ENCODE peak calls at places on chromosomes 7 and 10, in six cellular contexts. One of them, this sample, is unnamed.

GRCh38 chr10:73043766-73044377 is 52.8 kb downstream of the P4HA1 start:
- DNase-seq in H9: no peak
- DNase-seq in H1: no peak
- DNase-seq in IMR-90: no peak
- DNase-seq in mesendoderm: peak; percentile 33
- DNase-seq in trophoblast cell: no peak
- DNase-seq in this sample: no peak

GRCh38 chr10:68876919-68877250 is 24.2 kb upstream of the DDX50 start:
- DNase-seq in H9: no peak
- DNase-seq in H1: no peak
- DNase-seq in IMR-90: no peak
- DNase-seq in mesendoderm: no peak
- DNase-seq in trophoblast cell: no peak
- DNase-seq in this sample: no peak

GRCh38 chr10:101566333-101567164 is 21.5 kb downstream of the POLL start:
- DNase-seq in H9: peak; percentile 60
- DNase-seq in H1: peak; percentile 67
- DNase-seq in IMR-90: peak; percentile 20
- DNase-seq in mesendoderm: peak; percentile 40
- DNase-seq in trophoblast cell: no peak
- DNase-seq in this sample: no peak

GRCh38 chr7:130065500-130066152 is 4.7 kb upstream of the KLHDC10 start:
- DNase-seq in H9: no peak
- DNase-seq in H1: no peak
- DNase-seq in IMR-90: peak; percentile 37
- DNase-seq in mesendoderm: no peak
- DNase-seq in trophoblast cell: no peak
- DNase-seq in this sample: no peak

GRCh38 chr7:18778594-18778993 is 283.0 kb downstream of the HDAC9 start:
- DNase-seq in H9: no peak
- DNase-seq in H1: no peak
- DNase-seq in IMR-90: peak; percentile 63
- DNase-seq in mesendoderm: no peak
- DNase-seq in trophoblast cell: no peak
- DNase-seq in this sample: no peak

GRCh38 chr10:73634397-73634796 is 6.9 kb downstream of the MYOZ1 start:
- DNase-seq in H9: no peak
- DNase-seq in H1: no peak
- DNase-seq in IMR-90: no peak
- DNase-seq in mesendoderm: no peak
- DNase-seq in trophoblast cell: no peak
- DNase-seq in this sample: no peak

GRCh38 chr7:155734445-155734809 is 77.8 kb downstream of the SHH start:
- DNase-seq in H9: no peak
- DNase-seq in H1: no peak
- DNase-seq in IMR-90: no peak
- DNase-seq in mesendoderm: no peak
- DNase-seq in trophoblast cell: no peak
- DNase-seq in this sample: no peak

GRCh38 chr7:95011156-95011928 is 103.9 kb downstream of the PPP1R9A start:
- DNase-seq in H9: no peak
- DNase-seq in H1: no peak
- DNase-seq in IMR-90: peak; percentile 21
- DNase-seq in mesendoderm: no peak
- DNase-seq in trophoblast cell: peak; percentile 13
- DNase-seq in this sample: no peak

GRCh38 chr10:59945590-59945989 is 39.2 kb upstream of the CCDC6 start:
- DNase-seq in H9: no peak
- DNase-seq in H1: no peak
- DNase-seq in IMR-90: no peak
- DNase-seq in mesendoderm: no peak
- DNase-seq in trophoblast cell: no peak
- DNase-seq in this sample: no peak

GRCh38 chr10:29329420-29329819 is 40.5 kb downstream of the LYZL1 start:
- DNase-seq in H9: no peak
- DNase-seq in H1: no peak
- DNase-seq in IMR-90: peak; percentile 20
- DNase-seq in mesendoderm: no peak
- DNase-seq in trophoblast cell: no peak
- DNase-seq in this sample: no peak

GRCh38 chr7:132270517-132270916 is 305.8 kb downstream of the PLXNA4 start:
- DNase-seq in H9: no peak
- DNase-seq in H1: no peak
- DNase-seq in IMR-90: peak; percentile 12
- DNase-seq in mesendoderm: no peak
- DNase-seq in trophoblast cell: no peak
- DNase-seq in this sample: peak; percentile 32

GRCh38 chr10:77983384-77984341 is 45.7 kb downstream of the POLR3A start:
- DNase-seq in H9: no peak
- DNase-seq in H1: no peak
- DNase-seq in IMR-90: peak; percentile 68
- DNase-seq in mesendoderm: no peak
- DNase-seq in trophoblast cell: no peak
- DNase-seq in this sample: no peak

GRCh38 chr10:62451606-62451965 is 77.4 kb downstream of the ZNF365 start:
- DNase-seq in H9: no peak
- DNase-seq in H1: no peak
- DNase-seq in IMR-90: no peak
- DNase-seq in mesendoderm: no peak
- DNase-seq in trophoblast cell: no peak
- DNase-seq in this sample: no peak

GRCh38 chr7:70833726-70834125 is 298.2 kb upstream of the GALNT17 start:
- DNase-seq in H9: no peak
- DNase-seq in H1: no peak
- DNase-seq in IMR-90: peak; percentile 69
- DNase-seq in mesendoderm: peak; percentile 51
- DNase-seq in trophoblast cell: no peak
- DNase-seq in this sample: no peak

GRCh38 chr7:56074371-56074791 is 10.3 kb downstream of the SUMF2 start:
- DNase-seq in H9: peak; percentile 87
- DNase-seq in H1: peak; percentile 94
- DNase-seq in IMR-90: peak; percentile 72
- DNase-seq in mesendoderm: peak; percentile 92
- DNase-seq in trophoblast cell: peak; percentile 74
- DNase-seq in this sample: peak; percentile 82
- H4K8ac ChIP-seq in H9: no peak overlapping the region
- H4K8ac ChIP-seq in H1: peak overlapping the region; percentile 82
- H4K8ac ChIP-seq in IMR-90: no peak overlapping the region
- H4K8ac ChIP-seq in mesendoderm: no peak overlapping the region
- H4K8ac ChIP-seq in trophoblast cell: no peak overlapping the region
- H4K8ac ChIP-seq in this sample: no peak overlapping the region

GRCh38 chr10:44965651-44966097 is 6.1 kb downstream of the RASSF4 start:
- DNase-seq in H9: peak; percentile 26
- DNase-seq in H1: peak; percentile 40
- DNase-seq in IMR-90: no peak
- DNase-seq in mesendoderm: no peak
- DNase-seq in trophoblast cell: no peak
- DNase-seq in this sample: no peak

GRCh38 chr10:44961931-44962750 is 2.5 kb downstream of the RASSF4 start:
- DNase-seq in H9: peak; percentile 15
- DNase-seq in H1: peak; percentile 38
- DNase-seq in IMR-90: no peak
- DNase-seq in mesendoderm: no peak
- DNase-seq in trophoblast cell: no peak
- DNase-seq in this sample: no peak

GRCh38 chr10:44962870-44963738 is 3.5 kb downstream of the RASSF4 start:
- DNase-seq in H9: peak; percentile 70
- DNase-seq in H1: peak; percentile 60
- DNase-seq in IMR-90: no peak
- DNase-seq in mesendoderm: peak; percentile 44
- DNase-seq in trophoblast cell: no peak
- DNase-seq in this sample: no peak

GRCh38 chr10:44965104-44965503 is 5.5 kb downstream of the RASSF4 start:
- DNase-seq in H9: peak; percentile 26
- DNase-seq in H1: peak; percentile 30
- DNase-seq in IMR-90: no peak
- DNase-seq in mesendoderm: no peak
- DNase-seq in trophoblast cell: no peak
- DNase-seq in this sample: no peak

GRCh38 chr10:44963772-44964633 is 4.4 kb downstream of the RASSF4 start:
- DNase-seq in H9: peak; percentile 48
- DNase-seq in H1: peak; percentile 59
- DNase-seq in IMR-90: no peak
- DNase-seq in mesendoderm: no peak
- DNase-seq in trophoblast cell: no peak
- DNase-seq in this sample: peak; percentile 72
- H4K8ac ChIP-seq in H9: no peak overlapping the region
- H4K8ac ChIP-seq in H1: peak overlapping the region; percentile 71
- H4K8ac ChIP-seq in IMR-90: peak overlapping the region; percentile 42
- H4K8ac ChIP-seq in mesendoderm: no peak overlapping the region
- H4K8ac ChIP-seq in trophoblast cell: peak overlapping the region; percentile 72
- H4K8ac ChIP-seq in this sample: no peak overlapping the region

DNA sequence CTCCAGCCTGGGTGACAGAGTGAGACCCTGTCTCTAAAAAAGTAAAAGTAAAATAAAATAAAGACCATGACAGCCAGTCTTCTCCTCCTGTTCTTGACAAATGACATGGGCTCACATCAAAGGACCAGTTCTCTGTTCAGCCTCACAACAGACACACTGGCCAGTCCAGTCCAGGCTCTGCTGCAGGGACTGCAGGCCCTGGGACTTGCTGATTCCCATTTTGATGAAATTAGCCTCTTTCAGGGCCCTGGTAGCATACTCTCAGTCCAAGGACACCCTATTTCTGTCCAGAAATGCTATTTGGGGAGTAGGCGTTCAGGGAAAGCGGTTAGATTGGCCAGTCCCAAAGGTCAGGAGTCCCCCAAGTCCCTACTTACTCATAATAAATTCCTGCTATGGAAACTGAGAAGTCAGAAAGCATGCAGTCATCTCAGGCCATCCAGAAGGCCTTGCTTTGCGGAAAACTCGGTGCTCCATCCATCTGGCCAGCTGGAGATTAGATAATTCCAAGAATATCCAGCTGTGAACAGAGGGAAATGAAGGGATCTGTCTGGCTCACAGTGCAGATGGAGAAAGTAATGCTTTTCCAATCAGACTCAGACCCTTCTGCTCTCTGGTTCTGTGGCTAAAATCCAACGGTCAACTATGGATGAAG is 74.4 kb downstream of the RAB11FIP2 start:
- DNase-seq in H9: no peak
- DNase-seq in H1: no peak
- DNase-seq in IMR-90: no peak
- DNase-seq in mesendoderm: no peak
- DNase-seq in trophoblast cell: no peak
- DNase-seq in this sample: no peak
- H4K8ac ChIP-seq in H9: no peak overlapping the region
- H4K8ac ChIP-seq in H1: no peak overlapping the region
- H4K8ac ChIP-seq in IMR-90: no peak overlapping the region
- H4K8ac ChIP-seq in mesendoderm: no peak overlapping the region
- H4K8ac ChIP-seq in trophoblast cell: no peak overlapping the region
- H4K8ac ChIP-seq in this sample: no peak overlapping the region

DNA sequence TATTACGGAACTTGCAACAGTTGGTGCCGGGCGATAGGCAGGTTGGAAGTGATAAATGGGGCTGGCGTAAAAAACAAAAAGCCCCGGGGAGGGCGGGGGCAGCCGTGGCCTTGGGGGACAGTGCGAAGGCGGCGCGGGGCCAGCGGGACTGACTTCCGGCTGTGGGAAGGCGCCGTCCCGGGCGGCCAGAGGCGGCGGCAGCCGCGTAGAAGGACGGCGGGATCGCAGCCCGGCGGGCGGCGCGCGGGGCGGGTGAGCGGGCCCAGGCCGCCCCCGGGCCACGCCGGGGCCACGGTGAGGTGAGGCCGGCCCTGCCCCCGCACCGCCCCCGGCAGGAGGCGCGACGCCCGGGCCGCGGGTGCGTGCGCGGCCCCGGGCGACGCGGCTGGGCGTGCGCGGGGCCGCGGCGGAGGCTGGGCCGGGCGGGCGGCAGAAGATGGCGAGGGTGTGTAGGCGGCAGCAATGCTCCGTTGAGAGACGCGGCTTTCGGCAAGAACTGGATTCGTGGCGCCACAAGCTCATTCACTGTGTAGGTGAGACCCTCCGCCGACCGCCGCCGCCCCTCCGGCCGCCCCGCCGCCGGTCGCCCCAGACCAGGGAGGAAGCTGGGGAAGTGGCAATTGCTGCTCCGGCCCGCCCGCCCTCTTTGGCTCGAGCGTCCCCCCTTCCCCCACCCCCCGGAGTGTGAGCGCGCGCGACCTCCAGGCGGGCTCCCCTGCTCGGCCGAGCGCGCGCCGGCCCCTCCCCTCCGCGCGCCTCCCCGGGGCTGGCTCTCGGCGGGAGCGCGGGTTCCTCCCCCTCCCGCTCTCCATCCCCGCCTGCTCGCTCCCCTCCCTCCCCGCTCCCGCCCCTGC is at the start of gene LCOR:
- DNase-seq in H9: peak; percentile 85
- DNase-seq in H1: peak; percentile 86
- DNase-seq in IMR-90: peak; percentile 86
- DNase-seq in mesendoderm: peak; percentile 95
- DNase-seq in trophoblast cell: peak; percentile 81
- DNase-seq in this sample: peak; percentile 89
- H4K8ac ChIP-seq in H9: no peak within 1 kb of the TSS
- H4K8ac ChIP-seq in H1: peak within 1 kb of the TSS; percentile 98
- H4K8ac ChIP-seq in IMR-90: peak within 1 kb of the TSS; percentile 18
- H4K8ac ChIP-seq in mesendoderm: peak within 1 kb of the TSS; percentile 84
- H4K8ac ChIP-seq in trophoblast cell: peak within 1 kb of the TSS; percentile 100
- H4K8ac ChIP-seq in this sample: no peak within 1 kb of the TSS

GRCh38 chr7:152633072-152633471 is 42.9 kb downstream of the XRCC2 start:
- DNase-seq in H9: no peak
- DNase-seq in H1: no peak
- DNase-seq in IMR-90: no peak
- DNase-seq in mesendoderm: no peak
- DNase-seq in trophoblast cell: no peak
- DNase-seq in this sample: no peak

GRCh38 chr7:152637920-152638580 is 37.9 kb downstream of the XRCC2 start:
- DNase-seq in H9: no peak
- DNase-seq in H1: no peak
- DNase-seq in IMR-90: no peak
- DNase-seq in mesendoderm: no peak
- DNase-seq in trophoblast cell: peak; percentile 88
- DNase-seq in this sample: no peak

GRCh38 chr7:152636436-152636835 is 39.5 kb downstream of the XRCC2 start:
- DNase-seq in H9: no peak
- DNase-seq in H1: no peak
- DNase-seq in IMR-90: no peak
- DNase-seq in mesendoderm: no peak
- DNase-seq in trophoblast cell: peak; percentile 33
- DNase-seq in this sample: no peak

DNA sequence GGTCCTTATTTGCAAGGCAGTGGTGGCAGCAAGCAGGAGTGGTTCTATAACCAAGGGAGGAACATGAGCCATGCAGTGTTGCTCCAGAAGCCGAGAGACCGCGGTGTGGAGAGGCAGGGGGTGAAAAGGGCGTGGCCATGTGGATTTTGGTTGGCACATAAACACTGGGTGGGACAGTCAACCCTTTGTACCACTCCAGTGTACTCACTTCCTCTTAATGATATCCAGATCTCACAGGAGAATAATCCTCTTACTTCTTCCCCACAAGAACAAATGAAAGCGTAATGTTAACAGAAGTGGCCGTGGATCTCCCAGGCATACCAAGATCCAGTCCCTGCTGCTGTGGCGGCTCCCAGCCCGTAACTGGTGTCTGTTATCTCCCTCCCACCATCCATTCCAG is 42.4 kb downstream of the XRCC2 start:
- DNase-seq in H9: no peak
- DNase-seq in H1: no peak
- DNase-seq in IMR-90: no peak
- DNase-seq in mesendoderm: no peak
- DNase-seq in trophoblast cell: no peak
- DNase-seq in this sample: no peak
- H4K8ac ChIP-seq in H9: no peak overlapping the region
- H4K8ac ChIP-seq in H1: no peak overlapping the region
- H4K8ac ChIP-seq in IMR-90: no peak overlapping the region
- H4K8ac ChIP-seq in mesendoderm: no peak overlapping the region
- H4K8ac ChIP-seq in trophoblast cell: no peak overlapping the region
- H4K8ac ChIP-seq in this sample: no peak overlapping the region

GRCh38 chr10:33947563-33947962 is 613.1 kb upstream of the NRP1 start:
- DNase-seq in H9: no peak
- DNase-seq in H1: no peak
- DNase-seq in IMR-90: no peak
- DNase-seq in mesendoderm: no peak
- DNase-seq in trophoblast cell: no peak
- DNase-seq in this sample: no peak
- H4K8ac ChIP-seq in H9: no peak overlapping the region
- H4K8ac ChIP-seq in H1: no peak overlapping the region
- H4K8ac ChIP-seq in IMR-90: no peak overlapping the region
- H4K8ac ChIP-seq in mesendoderm: no peak overlapping the region
- H4K8ac ChIP-seq in trophoblast cell: no peak overlapping the region
- H4K8ac ChIP-seq in this sample: no peak overlapping the region